ENCODE peak calls at places on chromosomes 5 and 9, in ten cellular contexts. Y, U, J, H, B, O, P, S, E and D are unnamed samples.

GRCh38 chr9:77731008-77731698 is 83.0 kb upstream of the GNA14 start:
- DNase-seq in E (peak; percentile 17), B (no peak), H (no peak), Y (no peak), O (no peak), J (no peak), P (no peak), U (no peak), S (no peak), D (no peak)

GRCh38 chr5:71810023-71810422 is 90.9 kb downstream of the CARTPT start:
- DNase-seq in P (no peak), U (no peak), H (no peak), B (no peak), O (no peak), S (peak; percentile 31), E (no peak), J (no peak), Y (no peak), D (no peak)

GRCh38 chr5:107389130-107389553 is 281.6 kb downstream of the EFNA5 start:
- DNase-seq in S (no peak), O (no peak), U (peak; percentile 68), H (peak; percentile 31), J (no peak), B (no peak), P (peak; percentile 19), E (peak; percentile 88), Y (peak; percentile 78), D (no peak)

GRCh38 chr5:123785160-123786001 is 273.4 kb downstream of the CSNK1G3 start:
- DNase-seq in E (no peak), J (no peak), P (peak; percentile 11), S (no peak), B (no peak), U (peak; percentile 75), O (peak; percentile 68), H (no peak), Y (peak; percentile 85), D (no peak)

GRCh38 chr5:90562331-90562730 is 3.7 kb downstream of the ADGRV1 start:
- DNase-seq in E (no peak), P (no peak), S (peak; percentile 5), Y (no peak), H (no peak), B (no peak), J (no peak), U (no peak), O (no peak), D (no peak)

GRCh38 chr9:34256987-34257585 is 72.0 kb downstream of the KIF24 start:
- DNase-seq in H (no peak), B (no peak), J (no peak), Y (no peak), P (no peak), E (no peak), U (no peak), O (no peak), S (no peak), D (no peak)

GRCh38 chr5:67201897-67202549 is 5.4 kb upstream of the CD180 start:
- DNase-seq in E (peak; percentile 29), U (no peak), S (no peak), O (no peak), Y (no peak), P (no peak), B (no peak), J (no peak), H (no peak), D (no peak)

GRCh38 chr9:125949247-125949646 is 202.1 kb downstream of the PBX3 start:
- DNase-seq in E (no peak), S (no peak), U (no peak), P (peak; percentile 45), B (no peak), O (no peak), Y (no peak), H (no peak), J (no peak), D (no peak)

GRCh38 chr9:131627326-131627845 is 82.1 kb downstream of the PRRT1B start:
- DNase-seq in B (no peak), P (no peak), Y (no peak), E (no peak), H (no peak), J (no peak), O (peak; percentile 57), U (peak; percentile 77), S (no peak), D (no peak)

GRCh38 chr9:121783523-121784507 is 132.4 kb downstream of the DAB2IP start:
- DNase-seq in S (no peak), P (peak; percentile 7), U (no peak), Y (no peak), H (no peak), E (no peak), B (no peak), J (no peak), O (no peak), D (peak; percentile 77)

GRCh38 chr9:77224750-77225312 is 47.5 kb downstream of the VPS13A start:
- DNase-seq in B (no peak), U (peak; percentile 8), E (no peak), O (no peak), J (no peak), P (no peak), H (no peak), S (no peak), Y (peak; percentile 54), D (no peak)

GRCh38 chr9:107875571-107875980 is 386.0 kb upstream of the KLF4 start:
- DNase-seq in S (no peak), O (no peak), Y (no peak), B (no peak), H (no peak), E (peak; percentile 74), U (no peak), P (no peak), J (no peak), D (no peak)

GRCh38 chr9:2727966-2728613 is 10.8 kb downstream of the KCNV2 start:
- DNase-seq in S (peak; percentile 13), Y (peak; percentile 89), U (peak; percentile 63), O (peak; percentile 64), J (no peak), E (peak; percentile 66), H (peak; percentile 23), B (no peak), P (no peak), D (no peak)

GRCh38 chr5:134132372-134133212 is 18.1 kb downstream of the TCF7 start:
- DNase-seq in O (no peak), J (peak; percentile 72), H (peak; percentile 72), B (no peak), S (no peak), P (no peak), Y (no peak), E (peak; percentile 96), U (no peak), D (peak; percentile 69)
- TF ChIP-seq CTCF in O (no peak), J (peak; percentile 44), H (peak; percentile 74), B (no peak), S (no peak), P (no peak), Y (no peak), E (peak; percentile 70), U (no peak), D (no peak)

GRCh38 chr9:136725612-136726011 is 13.2 kb downstream of the DIPK1B start:
- DNase-seq in S (no peak), H (no peak), B (no peak), Y (peak; percentile 50), P (no peak), E (no peak), O (no peak), U (no peak), J (no peak), D (no peak)

GRCh38 chr9:136728548-136729123 is 14.1 kb downstream of the LCN10 start:
- DNase-seq in B (no peak), U (peak; percentile 30), Y (no peak), O (no peak), H (peak; percentile 65), P (peak; percentile 31), S (peak; percentile 67), J (no peak), E (peak; percentile 38), D (no peak)

GRCh38 chr9:136726118-136726517 is 13.7 kb downstream of the DIPK1B start:
- DNase-seq in B (no peak), P (no peak), E (no peak), U (no peak), H (no peak), Y (no peak), S (no peak), J (no peak), O (no peak), D (no peak)

GRCh38 chr9:136728080-136728547 is 14.6 kb downstream of the LCN10 start:
- DNase-seq in Y (peak; percentile 89), U (peak; percentile 90), J (peak; percentile 86), P (peak; percentile 92), E (peak; percentile 96), H (peak; percentile 98), B (peak; percentile 92), S (peak; percentile 94), O (peak; percentile 61), D (no peak)

DNA sequence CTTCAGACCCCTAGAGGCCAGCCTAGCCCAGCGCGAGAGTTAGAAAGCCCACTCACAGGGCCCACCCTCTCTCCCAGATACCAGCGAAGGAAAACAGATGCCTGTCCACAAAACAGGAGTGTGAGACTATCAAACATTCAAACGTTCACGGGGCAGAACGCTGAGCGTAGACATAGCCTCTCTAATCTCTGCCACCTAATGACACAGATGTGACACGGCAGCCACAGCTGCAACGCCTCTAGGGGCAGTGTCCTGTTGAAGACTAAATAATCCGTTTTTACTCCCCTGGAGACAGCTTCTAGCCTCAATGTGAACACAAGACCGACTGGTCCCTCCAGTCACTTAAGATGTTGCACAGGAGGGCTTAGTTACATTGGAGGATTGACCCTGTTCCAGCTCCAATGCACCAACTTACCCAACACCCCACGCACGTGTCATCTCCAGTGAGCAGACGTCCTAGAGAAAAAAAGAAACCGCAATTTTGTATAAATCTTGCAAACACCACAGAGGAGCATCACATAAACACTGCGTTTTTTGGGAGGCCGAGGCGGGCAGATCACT is 14.3 kb downstream of the DIPK1B start:
- DNase-seq in H (peak; percentile 87), P (no peak), E (peak; percentile 79), J (peak; percentile 34), O (no peak), B (no peak), S (no peak), Y (peak; percentile 41), U (peak; percentile 8), D (no peak)
- TF ChIP-seq CTCF in H (peak; percentile 73), P (peak; percentile 24), E (peak; percentile 79), J (peak; percentile 63), O (peak; percentile 48), B (peak; percentile 34), S (peak; percentile 27), Y (peak; percentile 27), U (peak; percentile 47), D (peak; percentile 71)

DNA sequence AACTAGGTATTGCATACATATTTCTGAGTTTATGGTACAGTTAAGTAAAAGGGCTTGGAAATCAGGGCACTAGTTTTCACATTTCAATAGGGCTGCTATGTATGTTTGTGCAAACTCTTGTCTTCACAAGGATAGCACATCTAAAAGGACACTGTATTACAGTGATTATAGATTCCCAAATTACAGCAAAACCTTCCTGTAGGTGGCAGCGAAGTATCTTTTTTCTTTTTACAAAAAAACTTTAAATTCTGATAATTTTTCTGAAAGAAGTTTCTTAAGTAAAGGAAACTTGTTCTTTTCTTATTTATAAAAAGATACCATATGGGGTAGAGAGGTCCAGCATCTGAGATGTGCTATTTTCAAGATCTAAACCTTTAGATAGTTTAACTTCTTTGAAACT is 337.8 kb downstream of the PTPRD start:
- DNase-seq in S (no peak), P (no peak), J (no peak), B (no peak), O (no peak), Y (no peak), H (no peak), U (peak; percentile 26), E (no peak), D (no peak)
- TF ChIP-seq CTCF in S (no peak), P (no peak), J (no peak), B (no peak), O (peak; percentile 9), Y (no peak), H (no peak), U (peak; percentile 29), E (no peak), D (peak; percentile 61)

GRCh38 chr5:140564196-140565023 is at the start of the genes APBB3 and SLC35A4:
- DNase-seq in B (peak; percentile 96), J (peak; percentile 94), H (peak; percentile 96), S (peak; percentile 90), E (peak; percentile 99), Y (peak; percentile 99), U (peak; percentile 99), P (peak; percentile 97), O (peak; percentile 97), D (peak; percentile 99)
- TF ChIP-seq CTCF in B (peak; percentile 30), J (no peak), H (no peak), S (no peak), E (no peak), Y (no peak), U (no peak), P (no peak), O (no peak), D (no peak)